ENCODE peak calls at places on chromosome 9, in seven cellular contexts. E is K562, T is HepG2, A is HCT116, S is SK-N-SH, H is H1, L is GM12878. P is an unnamed sample.

GRCh38 chr9:561430-561829 is 280.1 kb upstream of the DMRT1 start:
- DNase-seq in E (no peak), S (no peak), H (no peak), T (no peak), L (no peak), A (no peak), P (peak)

GRCh38 chr9:32954642-32955041 is 46.8 kb downstream of the APTX start:
- DNase-seq in S (peak), T (peak), E (no peak), H (no peak), L (no peak), A (no peak), P (no peak)

GRCh38 chr9:137458194-137459146 is 664 bp downstream of the NSMF start:
- DNase-seq in A (no peak), T (no peak), E (peak), S (peak), H (no peak), L (no peak), P (no peak)

GRCh38 chr9:4212661-4213060 is 87.2 kb downstream of the GLIS3 start:
- DNase-seq in E (no peak), A (no peak), S (no peak), H (no peak), T (no peak), L (no peak), P (no peak)

GRCh38 chr9:83178717-83179116 is 115.8 kb upstream of the RASEF start:
- DNase-seq in L (no peak), H (no peak), T (no peak), S (no peak), A (no peak), E (no peak), P (no peak)

GRCh38 chr9:92961627-92962302 is 14.4 kb downstream of the FGD3 start:
- DNase-seq in H (no peak), T (no peak), E (no peak), A (no peak), L (no peak), S (no peak), P (no peak)

GRCh38 chr9:86368871-86369521 is 14.8 kb upstream of the TUT7 start:
- DNase-seq in E (no peak), A (no peak), H (no peak), L (no peak), S (no peak), T (peak), P (no peak)

GRCh38 chr9:14565352-14565956 is 127.8 kb downstream of the ZDHHC21 start:
- DNase-seq in A (no peak), E (no peak), L (peak), H (no peak), T (no peak), S (no peak), P (no peak)

GRCh38 chr9:71636143-71636839 is 132.0 kb downstream of the CEMIP2 start:
- DNase-seq in A (no peak), S (no peak), L (no peak), T (peak), E (no peak), H (no peak), P (no peak)

GRCh38 chr9:101072259-101072658 is 43.7 kb downstream of the PLPPR1 start:
- DNase-seq in S (no peak), A (no peak), T (no peak), H (no peak), E (no peak), L (no peak), P (no peak)

GRCh38 chr9:121735065-121735791 is 83.8 kb downstream of the DAB2IP start:
- DNase-seq in S (no peak), E (peak), L (no peak), H (peak), A (no peak), T (peak), P (peak)

GRCh38 chr9:117725426-117725887 is 21.3 kb downstream of the TLR4 start:
- DNase-seq in A (no peak), S (no peak), H (no peak), T (no peak), E (no peak), L (no peak), P (no peak)

GRCh38 chr9:16744386-16744785 is 126.1 kb downstream of the BNC2 start:
- DNase-seq in E (no peak), H (no peak), T (no peak), L (no peak), A (no peak), S (no peak), P (no peak)

GRCh38 chr9:123020796-123021195 is 12.7 kb upstream of the GPR21 start:
- DNase-seq in A (no peak), T (no peak), L (no peak), H (no peak), E (no peak), S (no peak), P (no peak)

GRCh38 chr9:16915126-16915831 is 44.8 kb upstream of the BNC2 start:
- DNase-seq in S (no peak), E (no peak), T (no peak), L (no peak), A (no peak), H (no peak), P (no peak)

GRCh38 chr9:93909242-93909616 is 45.9 kb downstream of the BARX1 start:
- DNase-seq in T (no peak), L (no peak), E (no peak), H (no peak), S (no peak), A (no peak), P (no peak)

GRCh38 chr9:136567651-136568287 is 21.9 kb upstream of the NOTCH1 start:
- DNase-seq in S (no peak), T (peak), L (no peak), A (peak), E (peak), H (peak), P (peak)

GRCh38 chr9:96858018-96858573 is 3.8 kb upstream of the ZNF782 start:
- DNase-seq in H (no peak), L (no peak), T (peak), S (no peak), E (peak), A (no peak), P (no peak)

GRCh38 chr9:137369111-137369787 is 53.7 kb downstream of the EXD3 start:
- DNase-seq in L (no peak), A (no peak), S (no peak), T (no peak), E (no peak), H (peak), P (no peak)

GRCh38 chr9:2173170-2173569 is 158.0 kb downstream of the SMARCA2 start:
- DNase-seq in T (no peak), E (no peak), A (no peak), L (no peak), S (no peak), H (no peak), P (no peak)

GRCh38 chr9:137141050-137141810 is 2.3 kb downstream of the GRIN1 start:
- DNase-seq in T (no peak), A (no peak), L (no peak), H (no peak), S (no peak), E (no peak), P (no peak)

GRCh38 chr9:135343733-135344522 is 135.7 kb upstream of the PPP1R26 start:
- DNase-seq in A (peak), S (peak), E (peak), L (no peak), H (peak), T (peak), P (peak)

GRCh38 chr9:88011005-88011766 is 36.9 kb upstream of the CDK20 start:
- DNase-seq in A (no peak), L (no peak), H (no peak), T (no peak), S (peak), E (no peak), P (peak)

GRCh38 chr9:77743381-77743780 is 95.3 kb upstream of the GNA14 start:
- DNase-seq in L (no peak), T (no peak), A (no peak), S (no peak), E (no peak), H (no peak), P (no peak)

GRCh38 chr9:14314424-14314928 is 535 bp upstream of the NFIB start:
- DNase-seq in L (no peak), S (peak), H (no peak), T (peak), A (peak), E (peak), P (peak)

GRCh38 chr9:87713278-87713989 is 12.5 kb upstream of the CTSL start:
- DNase-seq in A (peak), T (peak), H (no peak), L (no peak), E (peak), S (no peak), P (no peak)

GRCh38 chr9:96612966-96613589 is 6.6 kb downstream of the CDC14B start:
- DNase-seq in H (no peak), E (no peak), A (no peak), T (no peak), L (no peak), S (no peak), P (no peak)

GRCh38 chr9:2765250-2765880 is 48.1 kb downstream of the KCNV2 start:
- DNase-seq in S (no peak), L (no peak), E (no peak), A (no peak), T (no peak), H (no peak), P (peak)

GRCh38 chr9:114372971-114373591 is 14.7 kb downstream of the AKNA start:
- DNase-seq in A (no peak), L (peak), T (no peak), S (no peak), H (no peak), E (no peak), P (no peak)

GRCh38 chr9:114908796-114909448 is 21.5 kb downstream of the TNFSF8 start:
- DNase-seq in T (no peak), E (no peak), S (no peak), A (no peak), L (no peak), H (no peak), P (no peak)

GRCh38 chr9:136061405-136061804 is 33.7 kb downstream of the NACC2 start:
- DNase-seq in S (peak), A (no peak), T (no peak), H (no peak), L (no peak), E (no peak), P (no peak)

GRCh38 chr9:109083813-109084405 is 35.8 kb downstream of the TMEM245 start:
- DNase-seq in T (no peak), H (no peak), A (no peak), E (no peak), S (no peak), L (no peak), P (no peak)

GRCh38 chr9:89888233-89888632 is 283.4 kb downstream of the GADD45G start:
- DNase-seq in T (no peak), E (no peak), L (no peak), A (no peak), H (no peak), S (no peak), P (no peak)
- TF ChIP-seq JUND in T (no peak), E (no peak), L (no peak), A (no peak), H (no peak), S (no peak), P (no peak)

GRCh38 chr9:120443489-120443888 is 136.5 kb downstream of the CDK5RAP2 start:
- DNase-seq in A (no peak), E (no peak), T (no peak), S (no peak), L (no peak), H (no peak), P (no peak)
- TF ChIP-seq JUND in A (no peak), E (no peak), T (no peak), S (no peak), L (no peak), H (no peak), P (no peak)

DNA sequence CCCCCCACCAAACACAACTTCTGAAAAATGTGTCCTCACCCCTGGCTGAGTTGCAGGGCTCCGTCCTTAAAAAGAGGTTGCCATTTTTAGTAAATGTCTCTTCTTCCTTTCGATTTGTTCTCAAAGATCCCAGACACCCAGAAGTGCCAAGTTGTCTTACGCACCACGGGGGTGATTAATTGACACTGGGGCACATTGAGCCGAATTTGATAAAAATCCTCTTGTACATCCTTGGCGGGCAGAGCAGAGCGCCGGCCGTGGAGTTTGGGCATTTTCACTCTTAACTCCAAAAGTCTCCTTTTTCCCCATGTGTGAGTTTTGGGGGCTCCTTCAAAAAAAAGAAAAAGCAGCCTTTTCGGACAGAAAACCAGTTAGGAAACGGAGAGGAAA is 4.5 kb downstream of the LMX1B start:
- DNase-seq in A (no peak), H (no peak), L (no peak), T (no peak), S (peak), E (no peak), P (no peak)
- TF ChIP-seq JUND in A (no peak), H (no peak), L (no peak), T (no peak), S (no peak), E (no peak), P (no peak)

GRCh38 chr9:124739360-124739759 is 31.8 kb downstream of the NR6A1 start:
- DNase-seq in E (no peak), A (no peak), S (no peak), T (no peak), L (no peak), H (no peak), P (no peak)

GRCh38 chr9:124733964-124734740 is 37.0 kb downstream of the NR6A1 start:
- DNase-seq in A (no peak), L (no peak), H (no peak), S (no peak), T (peak), E (no peak), P (peak)

GRCh38 chr9:124730772-124731171 is 40.3 kb downstream of the NR6A1 start:
- DNase-seq in E (no peak), H (no peak), A (no peak), L (no peak), S (no peak), T (no peak), P (no peak)

GRCh38 chr9:124735121-124735520 is 36.0 kb downstream of the NR6A1 start:
- DNase-seq in S (no peak), A (peak), E (no peak), T (peak), H (no peak), L (no peak), P (no peak)
- TF ChIP-seq JUND in S (peak), A (peak), E (no peak), T (no peak), H (peak), L (no peak), P (no peak)

GRCh38 chr9:129210125-129210524 is 32.1 kb upstream of the IER5L start:
- DNase-seq in H (no peak), S (no peak), L (no peak), E (no peak), A (no peak), T (no peak), P (no peak)

GRCh38 chr9:129209109-129209508 is 31.0 kb upstream of the IER5L start:
- DNase-seq in A (no peak), E (no peak), T (no peak), S (no peak), L (no peak), H (peak), P (no peak)

GRCh38 chr9:129213551-129213950 is 35.5 kb upstream of the IER5L start:
- DNase-seq in E (no peak), A (no peak), H (no peak), L (no peak), T (no peak), S (no peak), P (no peak)

GRCh38 chr9:129209580-129209979 is 31.5 kb upstream of the IER5L start:
- DNase-seq in T (no peak), H (no peak), S (no peak), A (no peak), L (no peak), E (no peak), P (peak)

DNA sequence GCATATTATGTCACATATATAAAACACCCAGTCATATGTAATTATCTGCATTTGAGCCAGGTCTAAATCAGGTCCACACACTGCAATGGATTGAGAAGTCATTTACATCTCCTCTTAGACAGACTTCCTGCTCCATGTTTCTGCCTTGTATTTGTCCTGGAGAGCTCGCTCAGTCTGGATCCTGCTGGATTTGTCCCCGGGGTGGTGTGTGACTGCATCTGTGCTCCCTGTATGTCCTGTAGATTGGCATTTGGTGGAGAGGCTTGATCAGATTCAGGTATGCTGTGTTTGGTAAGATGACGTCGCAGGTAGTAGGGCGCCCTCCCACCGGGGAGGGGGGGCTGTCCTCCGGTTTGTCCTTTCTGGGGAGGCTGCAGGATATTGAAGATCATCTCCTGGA is 33.6 kb upstream of the IER5L start:
- DNase-seq in L (no peak), H (no peak), A (no peak), S (no peak), T (no peak), E (no peak), P (peak)
- TF ChIP-seq JUND in L (no peak), H (no peak), A (no peak), S (no peak), T (no peak), E (no peak), P (no peak)

DNA sequence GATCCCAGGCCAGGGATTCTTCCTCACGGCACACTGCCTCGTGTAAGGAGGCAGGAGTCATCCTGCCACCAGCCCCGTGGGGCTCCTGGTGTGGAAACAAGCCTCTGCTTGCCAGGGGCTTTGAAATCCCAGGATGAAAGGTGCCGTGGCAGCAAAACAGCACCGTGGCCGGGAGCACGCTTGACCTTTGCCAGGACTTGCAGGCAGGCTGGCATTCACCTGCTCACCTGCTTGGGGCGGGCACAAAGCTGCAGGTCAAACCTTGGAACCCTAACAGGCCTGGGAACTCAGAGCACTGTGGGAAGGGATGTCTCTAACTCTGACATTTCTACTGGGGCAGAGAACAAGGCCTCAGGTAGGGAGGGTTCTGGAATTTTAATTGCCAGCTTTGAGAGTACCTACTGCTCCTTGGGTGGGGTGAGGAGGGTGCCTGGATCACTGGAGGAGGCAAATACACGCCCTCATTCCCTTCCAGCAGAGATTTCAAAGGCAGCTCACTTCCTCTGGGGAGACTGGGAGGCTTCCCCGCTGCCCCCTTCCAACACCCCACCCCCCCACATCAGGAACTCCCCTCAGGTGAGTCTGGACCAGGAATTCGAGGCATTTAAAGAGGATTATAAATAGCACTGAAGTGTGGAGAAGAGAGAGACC is 45.6 kb upstream of the STXBP1 start:
- DNase-seq in A (no peak), S (no peak), E (no peak), L (no peak), H (no peak), T (no peak), P (peak)
- TF ChIP-seq JUND in A (no peak), S (no peak), E (no peak), L (no peak), H (no peak), T (no peak), P (no peak)

GRCh38 chr9:106888992-106889631 is 26.1 kb downstream of the ZNF462 start:
- DNase-seq in A (no peak), L (no peak), S (no peak), T (no peak), H (no peak), E (no peak), P (no peak)
- TF ChIP-seq JUND in A (no peak), L (no peak), S (no peak), T (no peak), H (no peak), E (no peak), P (no peak)

GRCh38 chr9:134226221-134226930 is 62.0 kb upstream of the RNU6ATAC start:
- DNase-seq in E (no peak), L (no peak), T (peak), H (no peak), S (no peak), A (no peak), P (no peak)
- TF ChIP-seq JUND in E (no peak), L (no peak), T (no peak), H (no peak), S (no peak), A (no peak), P (no peak)

DNA sequence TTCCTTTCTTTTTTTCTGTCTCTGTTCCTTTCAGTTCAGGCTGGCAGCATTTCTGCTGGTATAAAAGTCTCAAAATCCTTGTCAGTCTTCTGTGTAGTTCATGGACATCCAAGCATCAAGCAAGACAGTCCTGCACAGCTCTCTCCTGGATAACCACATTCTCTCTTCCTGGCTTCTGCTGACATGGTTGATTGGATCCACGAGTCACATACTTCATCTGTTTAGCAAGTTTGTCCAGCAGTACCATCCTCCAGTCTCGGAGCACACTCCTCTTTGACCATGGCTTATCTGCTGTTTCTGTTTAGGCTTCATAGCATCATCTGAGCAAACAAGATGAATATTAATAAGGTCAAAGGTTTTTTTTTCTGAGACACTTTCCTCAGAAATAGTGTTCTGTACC is 220.8 kb downstream of the KDM4C start:
- DNase-seq in T (no peak), E (no peak), A (no peak), S (no peak), L (no peak), H (no peak), P (no peak)
- TF ChIP-seq JUND in T (no peak), E (no peak), A (no peak), S (no peak), L (no peak), H (no peak), P (no peak)

P was measured in T47D.